ENCODE peak calls at places on chromosomes 4 and X, in seven cellular contexts. P, Z, J, T, Q, L and U are unnamed samples.

GRCh38 chr4:119300072-119300387 is 21.9 kb downstream of the FABP2 start:
- DNase-seq in P (peak; percentile 42), Z (no peak), J (no peak), T (peak; percentile 62), Q (peak; percentile 38), L (peak; percentile 64), U (peak; percentile 84)

GRCh38 chrX:56765816-56766553 is 36.9 kb downstream of the NBDY start:
- DNase-seq in P (no peak), Z (no peak), J (no peak), T (peak; percentile 34), Q (no peak), L (peak; percentile 41), U (no peak)

GRCh38 chr4:7155611-7156071 is 36.7 kb upstream of the SORCS2 start:
- DNase-seq in P (no peak), Z (no peak), J (no peak), T (peak; percentile 53), Q (no peak), L (peak; percentile 72), U (peak; percentile 66)

GRCh38 chrX:97126020-97126419 is 242.3 kb downstream of the RPA4 start:
- DNase-seq in P (no peak), Z (no peak), J (no peak), T (no peak), Q (no peak), L (no peak), U (no peak)

GRCh38 chr4:3232001-3232400 is 17.0 kb upstream of the MSANTD1 start:
- DNase-seq in P (no peak), Z (no peak), J (no peak), T (no peak), Q (no peak), L (no peak), U (no peak)

GRCh38 chr4:16590792-16591191 is 307.7 kb downstream of the LDB2 start:
- DNase-seq in P (no peak), Z (no peak), J (no peak), T (no peak), Q (no peak), L (no peak), U (no peak)

GRCh38 chrX:75155454-75155829 is 641 bp downstream of the ABCB7 start:
- DNase-seq in P (no peak), Z (no peak), J (no peak), T (no peak), Q (no peak), L (no peak), U (no peak)

GRCh38 chr4:2077537-2078460 is 18.7 kb downstream of the NAT8L start:
- DNase-seq in P (no peak), Z (no peak), J (no peak), T (no peak), Q (no peak), L (peak; percentile 35), U (peak; percentile 65)

GRCh38 chr4:151676301-151676700 is 84.5 kb downstream of the GATB start:
- DNase-seq in P (no peak), Z (no peak), J (no peak), T (no peak), Q (no peak), L (no peak), U (no peak)

GRCh38 chrX:126770179-126770578 is 49.4 kb upstream of the PRR32 start:
- DNase-seq in P (no peak), Z (no peak), J (no peak), T (no peak), Q (no peak), L (no peak), U (no peak)

GRCh38 chr4:28250646-28251045 is 1390.0 kb downstream of the STIM2 start:
- DNase-seq in P (no peak), Z (no peak), J (no peak), T (no peak), Q (no peak), L (no peak), U (no peak)

GRCh38 chr4:127304356-127304755 is 328.4 kb upstream of the INTU start:
- DNase-seq in P (no peak), Z (no peak), J (no peak), T (no peak), Q (no peak), L (no peak), U (no peak)

GRCh38 chr4:142278663-142279062 is 567.4 kb downstream of the INPP4B start:
- DNase-seq in P (no peak), Z (no peak), J (no peak), T (no peak), Q (no peak), L (no peak), U (no peak)

GRCh38 chr4:141802324-141802723 is 165.9 kb downstream of the IL15 start:
- DNase-seq in P (no peak), Z (no peak), J (no peak), T (no peak), Q (no peak), L (no peak), U (no peak)

GRCh38 chrX:68652327-68652930 is 5.0 kb downstream of the STARD8 start:
- DNase-seq in P (no peak), Z (no peak), J (no peak), T (no peak), Q (peak; percentile 2), L (no peak), U (no peak)